ENCODE peak calls at places on chromosomes 3 and 15, in seven cellular contexts. Y is fibroblast of lung, H is HCT116, R is Panc1, F is AG09309, P is colonic mucosa, B is dorsolateral prefrontal cortex. Q is an unnamed sample.
A peak's percentile ranks its signal among the peaks of the same experiment; 100 is the strongest.

GRCh38 chr15:61198722-61199121 is 30.4 kb downstream of the RORA start:
- DNase-seq in Y (no peak), B (no peak), R (no peak), F (no peak), P (no peak), H (no peak), Q (no peak)

GRCh38 chr15:40928351-40928974 is 677 bp upstream of the DLL4 start:
- DNase-seq in H (no peak), B (no peak), R (no peak), P (peak; percentile 78), Y (no peak), F (no peak), Q (no peak)

GRCh38 chr3:143207338-143207961 is 87.9 kb downstream of the CHST2 start:
- DNase-seq in F (no peak), B (no peak), Y (peak; percentile 58), R (no peak), P (no peak), H (no peak), Q (no peak)

GRCh38 chr15:67834593-67835348 is 5.1 kb downstream of the RNU6-1 start:
- DNase-seq in P (no peak), H (no peak), B (no peak), Y (no peak), F (no peak), R (no peak), Q (no peak)

GRCh38 chr15:68843425-68844311 is 23.0 kb upstream of the ANP32A start:
- DNase-seq in P (no peak), H (no peak), B (no peak), R (no peak), Y (peak; percentile 27), F (no peak), Q (no peak)

GRCh38 chr15:85581495-85581894 is 201.1 kb downstream of the AKAP13 start:
- DNase-seq in H (no peak), B (no peak), P (peak; percentile 55), F (no peak), Y (no peak), R (no peak), Q (no peak)

GRCh38 chr3:53775018-53775417 is 71.2 kb downstream of the CHDH start:
- DNase-seq in H (no peak), R (no peak), Y (no peak), P (no peak), F (no peak), B (no peak), Q (no peak)

GRCh38 chr15:27681038-27681437 is 418.1 kb downstream of the OCA2 start:
- DNase-seq in Y (no peak), F (no peak), H (no peak), R (no peak), P (no peak), B (no peak), Q (no peak)

GRCh38 chr3:99250821-99251355 is 349.4 kb upstream of the DCBLD2 start:
- DNase-seq in R (no peak), P (no peak), B (no peak), H (no peak), F (peak; percentile 63), Y (peak; percentile 79), Q (no peak)

GRCh38 chr3:106345353-106346027 is 476.7 kb upstream of the CBLB start:
- DNase-seq in R (no peak), Y (peak; percentile 99), H (no peak), B (no peak), F (peak; percentile 100), P (no peak), Q (peak; percentile 99)

GRCh38 chr3:76474632-76475031 is 565.3 kb upstream of the ROBO2 start:
- DNase-seq in R (no peak), B (no peak), Y (no peak), P (no peak), H (no peak), F (no peak), Q (no peak)

GRCh38 chr15:33154366-33155166 is 39.9 kb downstream of the FMN1 start:
- DNase-seq in Y (peak; percentile 87), R (no peak), P (no peak), H (no peak), B (no peak), F (peak; percentile 71), Q (peak; percentile 97)

GRCh38 chr3:12186515-12187286 is 28.0 kb upstream of the TIMP4 start:
- DNase-seq in B (no peak), H (no peak), R (no peak), Y (no peak), P (no peak), F (no peak), Q (no peak)

GRCh38 chr3:10757821-10758130 is 58.3 kb upstream of the SLC6A11 start:
- DNase-seq in F (no peak), H (no peak), B (no peak), P (no peak), R (no peak), Y (no peak), Q (no peak)

GRCh38 chr15:47862402-47862801 is 145.1 kb downstream of the SEMA6D start:
- DNase-seq in P (no peak), H (no peak), B (no peak), F (no peak), Y (no peak), R (no peak), Q (no peak)

GRCh38 chr3:62237296-62237948 is 135.9 kb downstream of the FEZF2 start:
- DNase-seq in B (no peak), R (no peak), H (no peak), Y (no peak), F (no peak), P (no peak), Q (no peak)

GRCh38 chr3:124586126-124587052 is 143.9 kb upstream of the UMPS start:
- DNase-seq in R (no peak), Y (no peak), B (no peak), H (no peak), P (no peak), F (no peak), Q (no peak)

GRCh38 chr15:90839187-90840071 is 29.0 kb upstream of the FURIN start:
- DNase-seq in Y (no peak), R (no peak), P (peak; percentile 75), H (no peak), B (no peak), F (no peak), Q (peak; percentile 39)

GRCh38 chr3:73404450-73404849 is 220.3 kb downstream of the PDZRN3 start:
- DNase-seq in F (no peak), P (no peak), Y (no peak), B (no peak), R (no peak), H (no peak), Q (peak; percentile 34)

GRCh38 chr3:128432301-128432897 is 34.3 kb downstream of the DNAJB8 start:
- DNase-seq in R (no peak), Y (no peak), B (no peak), H (no peak), F (no peak), P (no peak), Q (no peak)

GRCh38 chr3:128433630-128434185 is 33.0 kb downstream of the DNAJB8 start:
- DNase-seq in H (no peak), F (no peak), Y (no peak), P (no peak), R (no peak), B (no peak), Q (no peak)

GRCh38 chr3:128431803-128432300 is 34.8 kb downstream of the DNAJB8 start:
- DNase-seq in R (no peak), B (no peak), Y (no peak), F (no peak), P (no peak), H (no peak), Q (no peak)

GRCh38 chr3:128434524-128434923 is 32.2 kb downstream of the DNAJB8 start:
- DNase-seq in Y (no peak), H (no peak), B (no peak), P (no peak), F (no peak), R (no peak), Q (no peak)

DNA sequence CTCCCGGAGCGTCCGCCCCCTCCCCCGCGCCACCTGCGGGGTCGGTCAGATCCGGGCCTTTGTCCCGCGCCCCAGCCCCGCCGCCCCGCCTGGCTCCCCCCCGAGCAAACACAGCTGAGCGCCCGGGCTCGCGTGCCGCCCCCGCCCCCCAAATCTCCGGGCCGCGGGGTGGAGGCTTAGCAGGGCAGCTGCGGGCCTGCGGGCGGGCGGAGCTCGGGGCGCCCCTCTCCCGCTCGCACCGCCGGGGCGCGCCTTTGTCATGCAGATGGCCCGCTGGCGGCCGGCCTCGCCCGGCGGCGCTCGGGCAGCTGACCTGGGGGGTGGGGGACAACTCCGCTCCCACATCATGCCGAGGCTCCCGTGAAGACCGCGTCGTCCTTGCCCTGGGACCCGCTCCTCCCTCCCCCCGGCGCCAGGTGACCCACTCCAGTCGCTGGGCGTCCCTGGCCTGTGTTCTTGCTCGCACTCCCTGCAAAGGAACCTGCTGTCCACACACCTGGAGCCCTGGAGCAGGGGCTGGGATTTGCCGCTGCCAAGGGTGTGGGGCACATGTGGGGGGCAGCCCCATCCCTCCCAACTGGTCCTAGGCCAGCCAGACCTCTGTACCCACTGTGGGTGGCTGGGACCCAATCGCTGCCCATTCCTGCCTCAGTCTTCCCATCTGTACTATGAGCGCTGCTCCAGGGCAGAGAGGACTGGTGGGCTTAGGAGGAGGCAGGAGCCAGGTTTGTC is 33.6 kb downstream of the DNAJB8 start:
- DNase-seq in F (no peak), Y (no peak), H (no peak), B (no peak), P (no peak), R (no peak), Q (no peak)
- H3K4me3 ChIP-seq in F (no peak overlapping the region), Y (no peak overlapping the region), H (no peak overlapping the region), B (peak overlapping the region; percentile 23), P (peak overlapping the region; percentile 11), R (peak overlapping the region; percentile 21), Q (peak overlapping the region; percentile 43)

DNA sequence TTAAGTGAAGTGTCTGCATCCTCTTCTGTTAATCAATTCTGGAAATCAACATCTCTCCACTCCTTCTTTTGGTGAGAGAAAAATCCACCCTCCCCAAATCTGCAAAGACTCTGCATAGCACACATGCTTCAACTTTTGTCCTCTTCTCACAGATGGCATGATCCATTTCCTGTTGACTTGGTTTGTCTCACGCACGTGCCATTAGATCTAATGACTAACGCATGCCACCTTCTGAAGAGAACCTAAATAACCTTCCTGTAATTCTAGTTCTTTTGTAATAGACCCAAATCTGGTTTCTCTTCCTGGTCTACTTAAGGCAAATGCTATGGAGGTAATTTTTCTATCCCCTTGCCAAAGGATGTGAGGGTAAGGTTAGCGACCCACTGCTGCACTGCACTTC is 51.0 kb upstream of the ATOSA start:
- DNase-seq in B (no peak), R (no peak), P (no peak), H (no peak), Y (no peak), F (no peak), Q (no peak)
- TF ChIP-seq CTCF in B (no peak), R (no peak), P (no peak), H (no peak), Y (no peak), F (no peak), Q (no peak)

GRCh38 chr15:81296673-81297072 is 27.3 kb downstream of the STARD5 start:
- DNase-seq in Y (no peak), P (peak; percentile 49), B (no peak), R (no peak), F (no peak), H (no peak), Q (no peak)
- H3K4me3 ChIP-seq in Y (no peak overlapping the region), P (peak overlapping the region; percentile 35), B (no peak overlapping the region), R (no peak overlapping the region), F (no peak overlapping the region), H (no peak overlapping the region), Q (no peak overlapping the region)

DNA sequence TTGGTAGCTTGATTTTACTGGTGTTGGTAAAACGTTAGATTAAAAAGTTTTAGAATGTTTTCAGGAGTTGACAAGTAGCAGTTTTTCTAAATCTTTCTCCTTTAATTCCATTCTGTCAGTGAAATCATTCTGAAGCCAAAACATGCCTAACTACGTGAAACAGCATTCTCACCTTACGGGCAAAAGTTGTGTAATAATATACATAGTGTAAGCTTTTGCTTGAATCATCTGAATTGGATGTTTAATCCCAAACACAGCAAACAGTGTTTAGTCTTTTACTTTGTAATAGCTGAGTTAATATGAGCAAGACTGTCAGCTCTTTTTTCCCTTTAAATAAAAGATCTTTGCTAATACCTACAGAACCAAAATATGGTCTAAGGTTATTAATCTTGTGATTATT is 100.6 kb downstream of the CYP19A1 start:
- DNase-seq in F (no peak), B (no peak), H (no peak), Y (no peak), P (no peak), R (no peak), Q (no peak)
- TF ChIP-seq CTCF in F (no peak), B (no peak), H (no peak), Y (no peak), P (no peak), R (no peak), Q (no peak)